ENCODE peak calls at places on chromosomes 4 and X, in nine cellular contexts. One of them, this sample, is unnamed.
A peak's percentile ranks its signal among the peaks of the same experiment; 100 is the strongest.

GRCh38 chr4:2091990-2092652 is 33.0 kb downstream of the NAT8L start:
- DNase-seq in suprapubic skin: no peak
- DNase-seq in substantia nigra: no peak
- DNase-seq in effector CD8-positive, alpha-beta T cell: no peak
- DNase-seq in fibroblast of lung: no peak
- DNase-seq in lower leg skin: peak; percentile 63
- DNase-seq in activated effector memory CD4-positive, alpha-beta T cell treated with Interleukin-2 at 50 U/mL for 16 hours: no peak
- DNase-seq in amygdala: no peak
- DNase-seq in nucleus accumbens: no peak
- DNase-seq in this sample: no peak

GRCh38 chr4:1610791-1611500 is 73.2 kb downstream of the FAM53A start:
- DNase-seq in suprapubic skin: no peak
- DNase-seq in substantia nigra: no peak
- DNase-seq in effector CD8-positive, alpha-beta T cell: no peak
- DNase-seq in fibroblast of lung: no peak
- DNase-seq in lower leg skin: no peak
- DNase-seq in activated effector memory CD4-positive, alpha-beta T cell treated with Interleukin-2 at 50 U/mL for 16 hours: no peak
- DNase-seq in amygdala: no peak
- DNase-seq in nucleus accumbens: no peak
- DNase-seq in this sample: no peak

GRCh38 chrX:69365755-69366154 is 138.4 kb upstream of the NALF2 start:
- DNase-seq in suprapubic skin: no peak
- DNase-seq in substantia nigra: no peak
- DNase-seq in effector CD8-positive, alpha-beta T cell: no peak
- DNase-seq in fibroblast of lung: no peak
- DNase-seq in lower leg skin: no peak
- DNase-seq in activated effector memory CD4-positive, alpha-beta T cell treated with Interleukin-2 at 50 U/mL for 16 hours: no peak
- DNase-seq in amygdala: no peak
- DNase-seq in nucleus accumbens: no peak
- DNase-seq in this sample: no peak

GRCh38 chrX:57607295-57608187 is 15.7 kb downstream of the ZXDB start:
- DNase-seq in suprapubic skin: no peak
- DNase-seq in substantia nigra: no peak
- DNase-seq in effector CD8-positive, alpha-beta T cell: no peak
- DNase-seq in fibroblast of lung: no peak
- DNase-seq in lower leg skin: no peak
- DNase-seq in activated effector memory CD4-positive, alpha-beta T cell treated with Interleukin-2 at 50 U/mL for 16 hours: no peak
- DNase-seq in amygdala: no peak
- DNase-seq in nucleus accumbens: no peak
- DNase-seq in this sample: no peak

GRCh38 chrX:13077168-13077567 is 32.7 kb upstream of the FAM9C start:
- DNase-seq in suprapubic skin: no peak
- DNase-seq in substantia nigra: no peak
- DNase-seq in effector CD8-positive, alpha-beta T cell: no peak
- DNase-seq in fibroblast of lung: no peak
- DNase-seq in lower leg skin: no peak
- DNase-seq in activated effector memory CD4-positive, alpha-beta T cell treated with Interleukin-2 at 50 U/mL for 16 hours: no peak
- DNase-seq in amygdala: no peak
- DNase-seq in nucleus accumbens: no peak
- DNase-seq in this sample: no peak

GRCh38 chrX:134543201-134543797 is 83.3 kb downstream of the HPRT1 start:
- DNase-seq in suprapubic skin: no peak
- DNase-seq in substantia nigra: no peak
- DNase-seq in effector CD8-positive, alpha-beta T cell: no peak
- DNase-seq in fibroblast of lung: peak; percentile 45
- DNase-seq in lower leg skin: no peak
- DNase-seq in activated effector memory CD4-positive, alpha-beta T cell treated with Interleukin-2 at 50 U/mL for 16 hours: no peak
- DNase-seq in amygdala: no peak
- DNase-seq in nucleus accumbens: no peak
- DNase-seq in this sample: no peak

GRCh38 chr4:175109933-175110332 is 191.8 kb downstream of the ADAM29 start:
- DNase-seq in suprapubic skin: no peak
- DNase-seq in substantia nigra: no peak
- DNase-seq in effector CD8-positive, alpha-beta T cell: no peak
- DNase-seq in fibroblast of lung: no peak
- DNase-seq in lower leg skin: no peak
- DNase-seq in activated effector memory CD4-positive, alpha-beta T cell treated with Interleukin-2 at 50 U/mL for 16 hours: no peak
- DNase-seq in amygdala: no peak
- DNase-seq in nucleus accumbens: no peak
- DNase-seq in this sample: no peak

GRCh38 chr4:32106767-32107166 is 1386.6 kb downstream of the PCDH7 start:
- DNase-seq in suprapubic skin: no peak
- DNase-seq in substantia nigra: no peak
- DNase-seq in effector CD8-positive, alpha-beta T cell: no peak
- DNase-seq in fibroblast of lung: no peak
- DNase-seq in lower leg skin: no peak
- DNase-seq in activated effector memory CD4-positive, alpha-beta T cell treated with Interleukin-2 at 50 U/mL for 16 hours: no peak
- DNase-seq in amygdala: no peak
- DNase-seq in nucleus accumbens: no peak
- DNase-seq in this sample: no peak

GRCh38 chr4:91630764-91631163 is 673.0 kb upstream of the GRID2 start:
- DNase-seq in suprapubic skin: no peak
- DNase-seq in substantia nigra: no peak
- DNase-seq in effector CD8-positive, alpha-beta T cell: no peak
- DNase-seq in fibroblast of lung: no peak
- DNase-seq in lower leg skin: no peak
- DNase-seq in activated effector memory CD4-positive, alpha-beta T cell treated with Interleukin-2 at 50 U/mL for 16 hours: no peak
- DNase-seq in amygdala: no peak
- DNase-seq in nucleus accumbens: no peak
- DNase-seq in this sample: no peak

GRCh38 chr4:69909195-69909594 is 21.7 kb upstream of the CSN1S1 start:
- DNase-seq in suprapubic skin: no peak
- DNase-seq in substantia nigra: no peak
- DNase-seq in effector CD8-positive, alpha-beta T cell: no peak
- DNase-seq in fibroblast of lung: no peak
- DNase-seq in lower leg skin: no peak
- DNase-seq in activated effector memory CD4-positive, alpha-beta T cell treated with Interleukin-2 at 50 U/mL for 16 hours: no peak
- DNase-seq in amygdala: no peak
- DNase-seq in nucleus accumbens: no peak
- DNase-seq in this sample: no peak

GRCh38 chr4:130689182-130689581 is 1593.2 kb downstream of the C4orf33 start:
- DNase-seq in suprapubic skin: no peak
- DNase-seq in substantia nigra: no peak
- DNase-seq in effector CD8-positive, alpha-beta T cell: no peak
- DNase-seq in fibroblast of lung: no peak
- DNase-seq in lower leg skin: no peak
- DNase-seq in activated effector memory CD4-positive, alpha-beta T cell treated with Interleukin-2 at 50 U/mL for 16 hours: no peak
- DNase-seq in amygdala: no peak
- DNase-seq in nucleus accumbens: no peak
- DNase-seq in this sample: no peak

GRCh38 chr4:168656055-168656660 is 159.3 kb downstream of the PALLD start:
- DNase-seq in suprapubic skin: no peak
- DNase-seq in substantia nigra: no peak
- DNase-seq in effector CD8-positive, alpha-beta T cell: no peak
- DNase-seq in fibroblast of lung: peak; percentile 96
- DNase-seq in lower leg skin: no peak
- DNase-seq in activated effector memory CD4-positive, alpha-beta T cell treated with Interleukin-2 at 50 U/mL for 16 hours: no peak
- DNase-seq in amygdala: no peak
- DNase-seq in nucleus accumbens: no peak
- DNase-seq in this sample: no peak

GRCh38 chr4:122083971-122084370 is 68.2 kb upstream of the BLTP1 start:
- DNase-seq in suprapubic skin: no peak
- DNase-seq in substantia nigra: no peak
- DNase-seq in effector CD8-positive, alpha-beta T cell: no peak
- DNase-seq in fibroblast of lung: no peak
- DNase-seq in lower leg skin: no peak
- DNase-seq in activated effector memory CD4-positive, alpha-beta T cell treated with Interleukin-2 at 50 U/mL for 16 hours: no peak
- DNase-seq in amygdala: no peak
- DNase-seq in nucleus accumbens: no peak
- DNase-seq in this sample: no peak

GRCh38 chr4:183395395-183395794 is 49.0 kb upstream of the CDKN2AIP start:
- DNase-seq in suprapubic skin: no peak
- DNase-seq in substantia nigra: no peak
- DNase-seq in effector CD8-positive, alpha-beta T cell: no peak
- DNase-seq in fibroblast of lung: no peak
- DNase-seq in lower leg skin: no peak
- DNase-seq in activated effector memory CD4-positive, alpha-beta T cell treated with Interleukin-2 at 50 U/mL for 16 hours: no peak
- DNase-seq in amygdala: no peak
- DNase-seq in nucleus accumbens: no peak
- DNase-seq in this sample: no peak

GRCh38 chr4:37607018-37607417 is 79.2 kb downstream of the RELL1 start:
- DNase-seq in suprapubic skin: no peak
- DNase-seq in substantia nigra: no peak
- DNase-seq in effector CD8-positive, alpha-beta T cell: no peak
- DNase-seq in fibroblast of lung: no peak
- DNase-seq in lower leg skin: no peak
- DNase-seq in activated effector memory CD4-positive, alpha-beta T cell treated with Interleukin-2 at 50 U/mL for 16 hours: no peak
- DNase-seq in amygdala: no peak
- DNase-seq in nucleus accumbens: no peak
- DNase-seq in this sample: no peak

GRCh38 chr4:71498624-71499023 is 159.8 kb downstream of the SLC4A4 start:
- DNase-seq in suprapubic skin: no peak
- DNase-seq in substantia nigra: no peak
- DNase-seq in effector CD8-positive, alpha-beta T cell: no peak
- DNase-seq in fibroblast of lung: no peak
- DNase-seq in lower leg skin: no peak
- DNase-seq in activated effector memory CD4-positive, alpha-beta T cell treated with Interleukin-2 at 50 U/mL for 16 hours: no peak
- DNase-seq in amygdala: no peak
- DNase-seq in nucleus accumbens: no peak
- DNase-seq in this sample: no peak

GRCh38 chr4:55866290-55866907 is 13.0 kb downstream of the EXOC1 start:
- DNase-seq in suprapubic skin: no peak
- DNase-seq in substantia nigra: no peak
- DNase-seq in effector CD8-positive, alpha-beta T cell: no peak
- DNase-seq in fibroblast of lung: peak; percentile 95
- DNase-seq in lower leg skin: no peak
- DNase-seq in activated effector memory CD4-positive, alpha-beta T cell treated with Interleukin-2 at 50 U/mL for 16 hours: no peak
- DNase-seq in amygdala: no peak
- DNase-seq in nucleus accumbens: no peak
- DNase-seq in this sample: no peak

GRCh38 chr4:8189551-8190466 is 9.3 kb upstream of the SH3TC1 start:
- DNase-seq in suprapubic skin: no peak
- DNase-seq in substantia nigra: no peak
- DNase-seq in effector CD8-positive, alpha-beta T cell: no peak
- DNase-seq in fibroblast of lung: no peak
- DNase-seq in lower leg skin: no peak
- DNase-seq in activated effector memory CD4-positive, alpha-beta T cell treated with Interleukin-2 at 50 U/mL for 16 hours: no peak
- DNase-seq in amygdala: no peak
- DNase-seq in nucleus accumbens: no peak
- DNase-seq in this sample: no peak

GRCh38 chr4:153440475-153440874 is 25.7 kb upstream of the TMEM131L start:
- DNase-seq in suprapubic skin: no peak
- DNase-seq in substantia nigra: no peak
- DNase-seq in effector CD8-positive, alpha-beta T cell: no peak
- DNase-seq in fibroblast of lung: no peak
- DNase-seq in lower leg skin: no peak
- DNase-seq in activated effector memory CD4-positive, alpha-beta T cell treated with Interleukin-2 at 50 U/mL for 16 hours: no peak
- DNase-seq in amygdala: no peak
- DNase-seq in nucleus accumbens: no peak
- DNase-seq in this sample: no peak

GRCh38 chr4:2261110-2261852 is 628 bp downstream of the MXD4 start:
- DNase-seq in suprapubic skin: peak; percentile 79
- DNase-seq in substantia nigra: no peak
- DNase-seq in effector CD8-positive, alpha-beta T cell: peak; percentile 28
- DNase-seq in fibroblast of lung: peak; percentile 49
- DNase-seq in lower leg skin: peak; percentile 87
- DNase-seq in activated effector memory CD4-positive, alpha-beta T cell treated with Interleukin-2 at 50 U/mL for 16 hours: peak; percentile 46
- DNase-seq in amygdala: no peak
- DNase-seq in nucleus accumbens: no peak
- DNase-seq in this sample: peak; percentile 58

GRCh38 chr4:84495448-84496221 is 3.5 kb downstream of the NKX6-1 start:
- DNase-seq in suprapubic skin: no peak
- DNase-seq in substantia nigra: no peak
- DNase-seq in effector CD8-positive, alpha-beta T cell: no peak
- DNase-seq in fibroblast of lung: no peak
- DNase-seq in lower leg skin: no peak
- DNase-seq in activated effector memory CD4-positive, alpha-beta T cell treated with Interleukin-2 at 50 U/mL for 16 hours: no peak
- DNase-seq in amygdala: no peak
- DNase-seq in nucleus accumbens: no peak
- DNase-seq in this sample: no peak

GRCh38 chr4:2266181-2266580 is 4.3 kb upstream of the MXD4 start:
- DNase-seq in suprapubic skin: no peak
- DNase-seq in substantia nigra: no peak
- DNase-seq in effector CD8-positive, alpha-beta T cell: no peak
- DNase-seq in fibroblast of lung: peak; percentile 54
- DNase-seq in lower leg skin: no peak
- DNase-seq in activated effector memory CD4-positive, alpha-beta T cell treated with Interleukin-2 at 50 U/mL for 16 hours: no peak
- DNase-seq in amygdala: peak; percentile 36
- DNase-seq in nucleus accumbens: peak; percentile 59
- DNase-seq in this sample: no peak

GRCh38 chr4:82358773-82359324 is 14.9 kb downstream of the HNRNPD start:
- DNase-seq in suprapubic skin: no peak
- DNase-seq in substantia nigra: no peak
- DNase-seq in effector CD8-positive, alpha-beta T cell: no peak
- DNase-seq in fibroblast of lung: no peak
- DNase-seq in lower leg skin: no peak
- DNase-seq in activated effector memory CD4-positive, alpha-beta T cell treated with Interleukin-2 at 50 U/mL for 16 hours: no peak
- DNase-seq in amygdala: no peak
- DNase-seq in nucleus accumbens: no peak
- DNase-seq in this sample: no peak

GRCh38 chrX:152822383-152823086 is 8.0 kb downstream of the CETN2 start:
- DNase-seq in suprapubic skin: no peak
- DNase-seq in substantia nigra: no peak
- DNase-seq in effector CD8-positive, alpha-beta T cell: no peak
- DNase-seq in fibroblast of lung: no peak
- DNase-seq in lower leg skin: no peak
- DNase-seq in activated effector memory CD4-positive, alpha-beta T cell treated with Interleukin-2 at 50 U/mL for 16 hours: no peak
- DNase-seq in amygdala: no peak
- DNase-seq in nucleus accumbens: no peak
- DNase-seq in this sample: no peak

GRCh38 chrX:9948406-9948805 is 18.8 kb upstream of the CLDN34 start:
- DNase-seq in suprapubic skin: no peak
- DNase-seq in substantia nigra: no peak
- DNase-seq in effector CD8-positive, alpha-beta T cell: no peak
- DNase-seq in fibroblast of lung: peak; percentile 58
- DNase-seq in lower leg skin: no peak
- DNase-seq in activated effector memory CD4-positive, alpha-beta T cell treated with Interleukin-2 at 50 U/mL for 16 hours: no peak
- DNase-seq in amygdala: no peak
- DNase-seq in nucleus accumbens: no peak
- DNase-seq in this sample: no peak

GRCh38 chrX:48965959-48966358 is 5.7 kb downstream of the KCND1 start:
- DNase-seq in suprapubic skin: no peak
- DNase-seq in substantia nigra: no peak
- DNase-seq in effector CD8-positive, alpha-beta T cell: no peak
- DNase-seq in fibroblast of lung: no peak
- DNase-seq in lower leg skin: no peak
- DNase-seq in activated effector memory CD4-positive, alpha-beta T cell treated with Interleukin-2 at 50 U/mL for 16 hours: no peak
- DNase-seq in amygdala: no peak
- DNase-seq in nucleus accumbens: no peak
- DNase-seq in this sample: no peak

GRCh38 chrX:150767475-150768131 is 74.4 kb downstream of the MTMR1 start:
- DNase-seq in suprapubic skin: no peak
- DNase-seq in substantia nigra: no peak
- DNase-seq in effector CD8-positive, alpha-beta T cell: no peak
- DNase-seq in fibroblast of lung: peak; percentile 79
- DNase-seq in lower leg skin: peak; percentile 69
- DNase-seq in activated effector memory CD4-positive, alpha-beta T cell treated with Interleukin-2 at 50 U/mL for 16 hours: no peak
- DNase-seq in amygdala: no peak
- DNase-seq in nucleus accumbens: no peak
- DNase-seq in this sample: no peak

GRCh38 chrX:130631011-130631410 is 229.2 kb downstream of the RBMX2 start:
- DNase-seq in suprapubic skin: no peak
- DNase-seq in substantia nigra: no peak
- DNase-seq in effector CD8-positive, alpha-beta T cell: no peak
- DNase-seq in fibroblast of lung: no peak
- DNase-seq in lower leg skin: no peak
- DNase-seq in activated effector memory CD4-positive, alpha-beta T cell treated with Interleukin-2 at 50 U/mL for 16 hours: no peak
- DNase-seq in amygdala: no peak
- DNase-seq in nucleus accumbens: no peak
- DNase-seq in this sample: no peak

GRCh38 chr4:113278324-113278934 is 229.0 kb downstream of the ANK2 start:
- DNase-seq in suprapubic skin: peak; percentile 82
- DNase-seq in substantia nigra: no peak
- DNase-seq in effector CD8-positive, alpha-beta T cell: no peak
- DNase-seq in fibroblast of lung: peak; percentile 85
- DNase-seq in lower leg skin: peak; percentile 91
- DNase-seq in activated effector memory CD4-positive, alpha-beta T cell treated with Interleukin-2 at 50 U/mL for 16 hours: peak; percentile 4
- DNase-seq in amygdala: peak; percentile 3
- DNase-seq in nucleus accumbens: peak; percentile 57
- DNase-seq in this sample: no peak

GRCh38 chr4:86967798-86968197 is 33.0 kb downstream of the AFF1 start:
- DNase-seq in suprapubic skin: no peak
- DNase-seq in substantia nigra: no peak
- DNase-seq in effector CD8-positive, alpha-beta T cell: no peak
- DNase-seq in fibroblast of lung: no peak
- DNase-seq in lower leg skin: no peak
- DNase-seq in activated effector memory CD4-positive, alpha-beta T cell treated with Interleukin-2 at 50 U/mL for 16 hours: no peak
- DNase-seq in amygdala: no peak
- DNase-seq in nucleus accumbens: no peak
- DNase-seq in this sample: no peak

GRCh38 chr4:1375051-1375721 is 28.2 kb downstream of the UVSSA start:
- DNase-seq in suprapubic skin: no peak
- DNase-seq in substantia nigra: no peak
- DNase-seq in effector CD8-positive, alpha-beta T cell: no peak
- DNase-seq in fibroblast of lung: no peak
- DNase-seq in lower leg skin: peak; percentile 64
- DNase-seq in activated effector memory CD4-positive, alpha-beta T cell treated with Interleukin-2 at 50 U/mL for 16 hours: no peak
- DNase-seq in amygdala: no peak
- DNase-seq in nucleus accumbens: no peak
- DNase-seq in this sample: no peak

This sample was measured in breast epithelium.